ENCODE peak calls at places on chromosome 19, in four cellular contexts. One of them, this sample, is unnamed.

GRCh38 chr19:10670876-10671804 is 17.0 kb downstream of the ILF3 start:
- DNase-seq in H1: no peak
- DNase-seq in transverse colon: no peak
- DNase-seq in A549: no peak
- DNase-seq in this sample: no peak

GRCh38 chr19:3642987-3643386 is 16.4 kb upstream of the CACTIN start:
- DNase-seq in A549: peak
- DNase-seq in transverse colon: no peak
- DNase-seq in H1: no peak
- DNase-seq in this sample: no peak

GRCh38 chr19:40253611-40254092 is 27.2 kb upstream of the CCNP start:
- DNase-seq in A549: no peak
- DNase-seq in transverse colon: no peak
- DNase-seq in H1: no peak
- DNase-seq in this sample: no peak

GRCh38 chr19:43524922-43525835 is 1.8 kb downstream of the ETHE1 start:
- DNase-seq in transverse colon: peak
- DNase-seq in H1: no peak
- DNase-seq in A549: peak
- DNase-seq in this sample: peak

GRCh38 chr19:41877490-41877876 is 404 bp downstream of the CD79A start:
- DNase-seq in transverse colon: peak
- DNase-seq in H1: no peak
- DNase-seq in A549: no peak
- DNase-seq in this sample: no peak

GRCh38 chr19:8571006-8571411 is 6.2 kb downstream of the MYO1F start:
- DNase-seq in A549: peak
- DNase-seq in H1: no peak
- DNase-seq in transverse colon: peak
- DNase-seq in this sample: no peak

GRCh38 chr19:34145741-34146202 is 26.5 kb upstream of the LSM14A start:
- DNase-seq in H1: no peak
- DNase-seq in A549: peak
- DNase-seq in transverse colon: peak
- DNase-seq in this sample: peak

GRCh38 chr19:14463747-14464146 is 11.4 kb downstream of the PTGER1 start:
- DNase-seq in A549: no peak
- DNase-seq in transverse colon: no peak
- DNase-seq in H1: no peak
- DNase-seq in this sample: no peak

GRCh38 chr19:7970716-7971448 is 27.4 kb upstream of the TIMM44 start:
- DNase-seq in H1: peak
- DNase-seq in A549: peak
- DNase-seq in transverse colon: peak
- DNase-seq in this sample: peak

GRCh38 chr19:41696402-41697197 is 8.5 kb upstream of the CEACAM7 start:
- DNase-seq in transverse colon: peak
- DNase-seq in A549: no peak
- DNase-seq in H1: no peak
- DNase-seq in this sample: no peak

GRCh38 chr19:18488838-18489626 is 32.8 kb downstream of the ELL start:
- DNase-seq in H1: no peak
- DNase-seq in A549: peak
- DNase-seq in transverse colon: peak
- DNase-seq in this sample: no peak

GRCh38 chr19:18586311-18586710 is 2.3 kb upstream of the REX1BD start:
- DNase-seq in A549: no peak
- DNase-seq in H1: no peak
- DNase-seq in transverse colon: no peak
- DNase-seq in this sample: no peak

GRCh38 chr19:46828484-46828883 is 22.2 kb downstream of the AP2S1 start:
- DNase-seq in H1: no peak
- DNase-seq in transverse colon: no peak
- DNase-seq in A549: no peak
- DNase-seq in this sample: no peak

GRCh38 chr19:19212866-19213265 is 1.1 kb downstream of the NCAN start:
- DNase-seq in A549: no peak
- DNase-seq in transverse colon: no peak
- DNase-seq in H1: no peak
- DNase-seq in this sample: no peak

GRCh38 chr19:15184776-15185175 is 16.0 kb downstream of the NOTCH3 start:
- DNase-seq in H1: no peak
- DNase-seq in A549: no peak
- DNase-seq in transverse colon: no peak
- DNase-seq in this sample: no peak

GRCh38 chr19:22616659-22617058 is 17.5 kb upstream of the ZNF492 start:
- DNase-seq in transverse colon: no peak
- DNase-seq in H1: no peak
- DNase-seq in A549: no peak
- DNase-seq in this sample: no peak

GRCh38 chr19:4423727-4424126 is 21.3 kb downstream of the CHAF1A start:
- DNase-seq in transverse colon: no peak
- DNase-seq in H1: no peak
- DNase-seq in A549: no peak
- DNase-seq in this sample: no peak

GRCh38 chr19:41376998-41377365 is 649 bp downstream of the TMEM91 start:
- DNase-seq in H1: no peak
- DNase-seq in transverse colon: no peak
- DNase-seq in A549: no peak
- DNase-seq in this sample: no peak

GRCh38 chr19:3084943-3085342 is 9.2 kb upstream of the GNA11 start:
- DNase-seq in H1: no peak
- DNase-seq in A549: no peak
- DNase-seq in transverse colon: peak
- DNase-seq in this sample: no peak

GRCh38 chr19:8174706-8175105 is 25.3 kb upstream of the FBN3 start:
- DNase-seq in H1: no peak
- DNase-seq in transverse colon: no peak
- DNase-seq in A549: no peak
- DNase-seq in this sample: no peak

GRCh38 chr19:53463263-53463662 is 4.3 kb upstream of the ZNF813 start:
- DNase-seq in transverse colon: peak
- DNase-seq in A549: no peak
- DNase-seq in H1: peak
- DNase-seq in this sample: no peak

GRCh38 chr19:7340959-7341837 is 7.5 kb upstream of the ARHGEF18 start:
- DNase-seq in A549: peak
- DNase-seq in transverse colon: peak
- DNase-seq in H1: peak
- DNase-seq in this sample: peak

GRCh38 chr19:7263066-7263465 is 31.1 kb downstream of the INSR start:
- DNase-seq in A549: no peak
- DNase-seq in H1: no peak
- DNase-seq in transverse colon: no peak
- DNase-seq in this sample: no peak

GRCh38 chr19:42207767-42208259 is 9.7 kb downstream of the DEDD2 start:
- DNase-seq in A549: peak
- DNase-seq in transverse colon: no peak
- DNase-seq in H1: no peak
- DNase-seq in this sample: no peak

GRCh38 chr19:604355-604754 is 14.7 kb downstream of the HCN2 start:
- DNase-seq in A549: peak
- DNase-seq in H1: no peak
- DNase-seq in transverse colon: no peak
- DNase-seq in this sample: no peak

GRCh38 chr19:6064703-6065073 is 45.6 kb downstream of the RFX2 start:
- DNase-seq in H1: no peak
- DNase-seq in A549: no peak
- DNase-seq in transverse colon: no peak
- DNase-seq in this sample: no peak

GRCh38 chr19:6067975-6068374 is 42.3 kb downstream of the RFX2 start:
- DNase-seq in A549: no peak
- DNase-seq in transverse colon: peak
- DNase-seq in H1: no peak
- DNase-seq in this sample: no peak

GRCh38 chr19:6065685-6066365 is 44.5 kb downstream of the RFX2 start:
- DNase-seq in A549: peak
- DNase-seq in transverse colon: peak
- DNase-seq in H1: no peak
- DNase-seq in this sample: no peak

GRCh38 chr19:6068711-6069110 is 41.6 kb downstream of the RFX2 start:
- DNase-seq in A549: no peak
- DNase-seq in H1: no peak
- DNase-seq in transverse colon: no peak
- DNase-seq in this sample: no peak

DNA sequence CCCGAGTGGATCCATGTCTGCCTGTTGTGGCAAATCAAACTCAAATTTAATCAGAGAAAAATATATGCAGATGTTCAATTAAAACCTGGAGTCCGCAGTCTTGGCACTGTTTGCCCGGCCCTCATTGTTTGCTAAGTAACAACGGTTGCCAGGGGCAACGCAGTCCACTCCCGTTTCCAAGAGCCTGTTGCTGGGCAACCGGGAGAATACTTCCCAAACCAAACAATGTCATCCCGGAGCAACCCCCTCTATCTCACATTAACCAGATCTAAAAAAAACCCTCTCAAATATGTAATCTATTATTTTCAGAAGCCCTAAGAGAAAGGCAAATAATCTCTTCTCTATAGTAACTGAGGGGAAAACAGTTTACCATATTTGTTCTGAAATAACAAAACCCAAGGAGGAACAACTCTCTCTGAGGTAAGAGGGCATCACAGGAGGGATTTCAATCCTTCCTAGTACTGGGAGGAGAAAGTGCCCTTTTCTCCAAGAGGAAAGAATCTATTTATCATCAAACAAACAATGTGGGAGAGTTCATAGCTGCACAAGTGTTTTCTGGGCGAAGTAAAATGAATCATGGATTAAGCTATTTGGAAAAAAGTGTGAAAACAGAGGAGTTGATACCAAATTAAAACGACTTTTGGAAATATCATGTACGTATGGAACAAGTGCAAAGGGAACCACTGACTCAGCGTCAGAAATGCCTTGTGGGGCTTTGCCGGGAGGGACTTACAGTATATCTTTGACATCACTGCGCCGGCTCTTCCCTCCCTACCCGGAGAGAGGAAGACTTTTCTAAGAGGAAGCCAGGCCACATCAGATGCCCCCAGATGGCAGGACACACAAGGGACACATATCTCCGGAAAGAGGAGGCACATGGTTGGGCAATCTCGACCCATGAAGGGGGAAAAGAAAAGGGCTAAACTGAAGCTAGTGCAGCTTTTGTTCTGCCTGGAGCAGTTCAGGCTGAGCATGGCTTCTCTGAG is 43.3 kb downstream of the RFX2 start:
- DNase-seq in A549: peak
- DNase-seq in transverse colon: peak
- DNase-seq in H1: no peak
- DNase-seq in this sample: peak
- TF ChIP-seq EP300 in A549: peak
- TF ChIP-seq EP300 in transverse colon: peak
- TF ChIP-seq EP300 in H1: peak
- TF ChIP-seq EP300 in this sample: no peak

DNA sequence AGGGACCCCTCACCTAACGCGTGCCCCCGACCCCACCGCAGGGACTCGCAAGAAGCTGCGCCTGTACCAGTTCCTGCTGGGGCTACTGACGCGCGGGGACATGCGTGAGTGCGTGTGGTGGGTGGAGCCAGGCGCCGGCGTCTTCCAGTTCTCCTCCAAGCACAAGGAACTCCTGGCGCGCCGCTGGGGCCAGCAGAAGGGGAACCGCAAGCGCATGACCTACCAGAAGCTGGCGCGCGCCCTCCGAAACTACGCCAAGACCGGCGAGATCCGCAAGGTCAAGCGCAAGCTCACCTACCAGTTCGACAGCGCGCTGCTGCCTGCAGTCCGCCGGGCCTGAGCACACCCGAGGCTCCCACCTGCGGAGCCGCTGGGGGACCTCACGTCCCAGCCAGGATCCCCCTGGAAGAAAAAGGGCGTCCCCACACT is 4.7 kb upstream of the MYBPC2 start:
- DNase-seq in transverse colon: peak
- DNase-seq in A549: no peak
- DNase-seq in H1: peak
- DNase-seq in this sample: peak
- TF ChIP-seq POLR2A in transverse colon: no peak
- TF ChIP-seq POLR2A in A549: no peak
- TF ChIP-seq POLR2A in H1: no peak
- TF ChIP-seq POLR2A in this sample: peak

GRCh38 chr19:16290692-16291091 is 33.9 kb upstream of the KLF2 start:
- DNase-seq in transverse colon: no peak
- DNase-seq in H1: no peak
- DNase-seq in A549: no peak
- DNase-seq in this sample: no peak

GRCh38 chr19:16295071-16295470 is 29.6 kb upstream of the KLF2 start:
- DNase-seq in transverse colon: no peak
- DNase-seq in A549: no peak
- DNase-seq in H1: no peak
- DNase-seq in this sample: no peak

GRCh38 chr19:16289594-16289993 is 35.0 kb upstream of the KLF2 start:
- DNase-seq in transverse colon: no peak
- DNase-seq in A549: no peak
- DNase-seq in H1: no peak
- DNase-seq in this sample: no peak

GRCh38 chr19:16296713-16297112 is 27.9 kb upstream of the KLF2 start:
- DNase-seq in H1: no peak
- DNase-seq in A549: peak
- DNase-seq in transverse colon: no peak
- DNase-seq in this sample: no peak

GRCh38 chr19:16293133-16294085 is 31.2 kb upstream of the KLF2 start:
- DNase-seq in A549: peak
- DNase-seq in transverse colon: peak
- DNase-seq in H1: no peak
- DNase-seq in this sample: peak
- TF ChIP-seq EP300 in A549: peak
- TF ChIP-seq EP300 in transverse colon: no peak
- TF ChIP-seq EP300 in H1: no peak
- TF ChIP-seq EP300 in this sample: peak

GRCh38 chr19:21047712-21048111 is 27.3 kb downstream of the ZNF430 start:
- DNase-seq in A549: no peak
- DNase-seq in H1: no peak
- DNase-seq in transverse colon: no peak
- DNase-seq in this sample: no peak

GRCh38 chr19:21045028-21045427 is 24.6 kb downstream of the ZNF430 start:
- DNase-seq in A549: no peak
- DNase-seq in transverse colon: no peak
- DNase-seq in H1: no peak
- DNase-seq in this sample: no peak

GRCh38 chr19:21046489-21046888 is 26.0 kb downstream of the ZNF430 start:
- DNase-seq in H1: no peak
- DNase-seq in A549: no peak
- DNase-seq in transverse colon: no peak
- DNase-seq in this sample: no peak
- TF ChIP-seq POLR2A in H1: no peak
- TF ChIP-seq POLR2A in A549: no peak
- TF ChIP-seq POLR2A in transverse colon: no peak
- TF ChIP-seq POLR2A in this sample: no peak

GRCh38 chr19:57632987-57633831 is at the start of gene ZNF211:
- DNase-seq in H1: peak
- DNase-seq in transverse colon: peak
- DNase-seq in A549: peak
- DNase-seq in this sample: peak
- TF ChIP-seq EP300 in H1: no peak
- TF ChIP-seq EP300 in transverse colon: no peak
- TF ChIP-seq EP300 in A549: no peak
- TF ChIP-seq EP300 in this sample: peak